ENCODE peak calls at places on chromosomes 2 and 18, in six cellular contexts. F is SW 1271; C is lower lobe of right lung; N is stimulated activated CD4-positive, alpha-beta T cell treated with anti-CD3 and anti-CD28 coated beads, Interleukin-15, amount 100 ng/mL, for 24 hours; H is H54; I is HepG2. E is an unnamed sample.

GRCh38 chr18:76405761-76406356 is 89.2 kb downstream of the ZNF516 start:
- DNase-seq in C (peak; percentile 74), N (no peak), F (no peak), I (peak; percentile 34), H (no peak), E (peak; percentile 11)

GRCh38 chr18:9716375-9716774 is 8.3 kb downstream of the RAB31 start:
- DNase-seq in C (no peak), F (no peak), N (no peak), H (no peak), I (no peak), E (no peak)

GRCh38 chr2:75464348-75464946 is 96.3 kb downstream of the EVA1A start:
- DNase-seq in C (no peak), F (no peak), N (no peak), I (peak; percentile 39), H (no peak), E (peak; percentile 7)

GRCh38 chr18:25141796-25142365 is 210.1 kb downstream of the ZNF521 start:
- DNase-seq in I (no peak), N (no peak), H (no peak), F (no peak), C (no peak), E (no peak)

GRCh38 chr2:23826079-23826478 is 100.8 kb downstream of the ATAD2B start:
- DNase-seq in F (no peak), H (no peak), I (no peak), C (no peak), N (no peak), E (no peak)

GRCh38 chr18:48124857-48125626 is 194.6 kb upstream of the SMAD2 start:
- DNase-seq in H (no peak), I (no peak), F (no peak), C (no peak), N (peak; percentile 67), E (no peak)

GRCh38 chr2:200319587-200320337 is 13.3 kb downstream of the SPATS2L start:
- DNase-seq in H (no peak), N (no peak), C (no peak), F (no peak), I (peak; percentile 92), E (no peak)

GRCh38 chr2:221896505-221897151 is 324.5 kb upstream of the EPHA4 start:
- DNase-seq in N (no peak), H (peak; percentile 22), F (no peak), C (no peak), I (no peak), E (no peak)

GRCh38 chr18:74626311-74626874 is 28.7 kb downstream of the ZNF407 start:
- DNase-seq in H (no peak), F (no peak), C (no peak), N (no peak), I (no peak), E (no peak)

GRCh38 chr2:240972636-240973521 is 25.5 kb upstream of the SNED1 start:
- DNase-seq in C (peak; percentile 46), H (no peak), F (no peak), N (no peak), I (no peak), E (no peak)

GRCh38 chr2:128268611-128269357 is 49.9 kb downstream of the HS6ST1 start:
- DNase-seq in N (no peak), C (no peak), I (no peak), F (no peak), H (no peak), E (no peak)

GRCh38 chr2:215870986-215871385 is 142.4 kb downstream of the MREG start:
- DNase-seq in H (no peak), I (peak; percentile 34), F (no peak), C (no peak), N (peak; percentile 8), E (no peak)

GRCh38 chr18:8893628-8894231 is 188.4 kb downstream of the MTCL1 start:
- DNase-seq in F (no peak), C (no peak), I (no peak), H (no peak), N (no peak), E (no peak)

GRCh38 chr18:46917808-46918600 is 602 bp downstream of the KATNAL2 start:
- DNase-seq in F (no peak), H (no peak), I (no peak), C (no peak), N (peak; percentile 24), E (no peak)

E was measured in pulmonary artery endothelial cell.